ENCODE peak calls at places on chromosome X, in eight cellular contexts. B is caudate nucleus, S is esophagus squamous epithelium, N is MM.1S, K is pancreas, I is ovary, Y is AG04450, V is GM23248. Q is an unnamed sample.

GRCh38 chrX:319579-320125 is 1.1 kb upstream of the GTPBP6 start:
- DNase-seq in B (no peak), S (no peak), N (no peak), K (peak; percentile 54), I (peak; percentile 70), Y (no peak), V (peak; percentile 20), Q (no peak)

GRCh38 chrX:135513140-135513535 is 7.3 kb upstream of the INTS6L start:
- DNase-seq in B (no peak), S (no peak), N (no peak), K (no peak), I (no peak), Y (no peak), V (no peak), Q (no peak)

GRCh38 chrX:123450217-123450616 is 266.1 kb downstream of the GRIA3 start:
- DNase-seq in B (no peak), S (no peak), N (peak; percentile 43), K (no peak), I (no peak), Y (no peak), V (peak; percentile 16), Q (no peak)

GRCh38 chrX:67544281-67544680 is 460 bp downstream of the AR start:
- DNase-seq in B (no peak), S (no peak), N (peak; percentile 18), K (no peak), I (peak; percentile 45), Y (no peak), V (peak; percentile 55), Q (no peak)

GRCh38 chrX:132271330-132271729 is 52.1 kb upstream of the RAP2C start:
- DNase-seq in B (no peak), S (no peak), N (no peak), K (no peak), I (no peak), Y (no peak), V (peak; percentile 56), Q (no peak)

GRCh38 chrX:110428144-110428543 is 69.5 kb downstream of the RTL9 start:
- DNase-seq in B (no peak), S (no peak), N (no peak), K (no peak), I (no peak), Y (no peak), V (no peak), Q (no peak)

GRCh38 chrX:124211312-124211942 is 121.0 kb upstream of the TEX13D start:
- DNase-seq in B (no peak), S (no peak), N (peak; percentile 48), K (no peak), I (no peak), Y (no peak), V (peak; percentile 48), Q (no peak)

GRCh38 chrX:115378471-115378870 is 89.0 kb downstream of the LUZP4 start:
- DNase-seq in B (no peak), S (no peak), N (no peak), K (no peak), I (no peak), Y (no peak), V (peak; percentile 57), Q (no peak)

GRCh38 chrX:111823068-111823467 is 52.9 kb upstream of the TRPC5OS start:
- DNase-seq in B (no peak), S (no peak), N (no peak), K (no peak), I (no peak), Y (no peak), V (peak; percentile 36), Q (no peak)

GRCh38 chrX:154458954-154459829 is 1.1 kb downstream of the PLXNA3 start:
- DNase-seq in B (no peak), S (no peak), N (peak; percentile 34), K (no peak), I (no peak), Y (no peak), V (peak; percentile 66), Q (no peak)

GRCh38 chrX:11298600-11298999 is 5.4 kb downstream of the AMELX start:
- DNase-seq in B (no peak), S (no peak), N (no peak), K (no peak), I (no peak), Y (no peak), V (no peak), Q (no peak)

GRCh38 chrX:37905436-37906147 is 58.2 kb upstream of the DYNLT3 start:
- DNase-seq in B (peak; percentile 7), S (no peak), N (no peak), K (peak; percentile 14), I (no peak), Y (no peak), V (peak; percentile 23), Q (no peak)

DNA sequence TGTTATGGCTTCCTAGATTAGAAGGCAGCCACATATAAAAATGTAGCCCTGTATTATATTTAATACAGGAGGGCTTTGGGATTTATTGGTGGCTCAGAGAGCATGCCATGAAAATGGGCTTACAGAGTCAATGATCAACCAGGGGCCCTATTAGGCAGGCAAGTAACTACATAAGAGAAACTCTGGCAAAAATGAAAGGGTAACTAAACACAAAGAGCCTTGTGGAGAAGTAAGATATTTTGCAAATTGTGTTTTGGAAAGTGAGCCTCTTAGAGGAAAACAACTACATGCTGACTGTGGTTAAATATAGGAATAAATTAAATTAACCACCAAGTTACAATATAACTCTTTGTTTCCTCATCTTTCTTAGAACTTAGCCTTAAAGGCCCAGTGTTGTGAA is 5.5 kb downstream of the SAT1 start:
- DNase-seq in B (no peak), S (no peak), N (no peak), K (no peak), I (no peak), Y (no peak), V (no peak), Q (no peak)
- H3K27ac ChIP-seq in B (peak overlapping the region; percentile 36), S (no peak overlapping the region), N (no peak overlapping the region), K (no peak overlapping the region), I (no peak overlapping the region), Y (no peak overlapping the region), V (no peak overlapping the region), Q (no peak overlapping the region)

GRCh38 chrX:151987108-151987507 is 12.6 kb upstream of the GABRE start:
- DNase-seq in B (no peak), S (no peak), N (no peak), K (no peak), I (no peak), Y (no peak), V (no peak), Q (no peak)

GRCh38 chrX:151985531-151985930 is 11.1 kb upstream of the GABRE start:
- DNase-seq in B (no peak), S (no peak), N (no peak), K (no peak), I (no peak), Y (no peak), V (no peak), Q (no peak)

GRCh38 chrX:151984891-151985290 is 10.4 kb upstream of the GABRE start:
- DNase-seq in B (no peak), S (no peak), N (no peak), K (no peak), I (no peak), Y (no peak), V (peak; percentile 30), Q (no peak)

GRCh38 chrX:151984328-151984727 is 9.9 kb upstream of the GABRE start:
- DNase-seq in B (no peak), S (no peak), N (no peak), K (no peak), I (no peak), Y (no peak), V (peak; percentile 88), Q (no peak)

DNA sequence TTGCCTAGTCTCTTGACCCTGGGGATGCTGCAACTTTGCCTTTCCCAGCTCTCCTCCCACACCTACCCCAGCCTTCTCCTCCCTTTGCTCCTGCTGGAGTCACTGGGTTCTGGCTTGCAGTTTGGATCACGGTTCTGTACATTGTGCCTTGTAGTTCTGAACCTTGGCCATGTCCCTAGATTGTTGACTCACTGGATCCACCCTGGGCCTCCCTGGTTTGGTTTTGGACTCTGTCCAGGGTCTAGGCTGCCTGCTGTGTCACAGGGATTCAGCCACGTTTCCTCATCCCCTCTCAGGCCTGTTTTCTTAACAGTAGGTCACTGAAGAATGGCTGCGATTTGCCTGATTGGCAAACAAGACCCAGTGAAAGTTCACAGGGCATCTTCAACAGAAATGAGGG is 11.5 kb upstream of the GABRE start:
- DNase-seq in B (no peak), S (no peak), N (no peak), K (no peak), I (no peak), Y (no peak), V (peak; percentile 82), Q (no peak)
- H3K27ac ChIP-seq in B (no peak overlapping the region), S (peak overlapping the region; percentile 69), N (no peak overlapping the region), K (no peak overlapping the region), I (no peak overlapping the region), Y (no peak overlapping the region), V (peak overlapping the region; percentile 89), Q (no peak overlapping the region)

GRCh38 chrX:40154229-40154852 is 56.6 kb upstream of the BCOR start:
- DNase-seq in B (peak; percentile 40), S (no peak), N (no peak), K (no peak), I (peak; percentile 60), Y (no peak), V (peak; percentile 70), Q (no peak)

GRCh38 chrX:40153335-40154221 is 55.8 kb upstream of the BCOR start:
- DNase-seq in B (peak; percentile 34), S (peak; percentile 3), N (peak; percentile 59), K (no peak), I (peak; percentile 74), Y (no peak), V (peak; percentile 49), Q (no peak)

GRCh38 chrX:40156472-40157227 is 58.9 kb upstream of the BCOR start:
- DNase-seq in B (no peak), S (no peak), N (no peak), K (no peak), I (peak; percentile 47), Y (no peak), V (no peak), Q (no peak)

GRCh38 chrX:40155617-40156471 is 58.1 kb upstream of the BCOR start:
- DNase-seq in B (peak; percentile 0), S (no peak), N (no peak), K (no peak), I (peak; percentile 63), Y (no peak), V (peak; percentile 35), Q (no peak)

DNA sequence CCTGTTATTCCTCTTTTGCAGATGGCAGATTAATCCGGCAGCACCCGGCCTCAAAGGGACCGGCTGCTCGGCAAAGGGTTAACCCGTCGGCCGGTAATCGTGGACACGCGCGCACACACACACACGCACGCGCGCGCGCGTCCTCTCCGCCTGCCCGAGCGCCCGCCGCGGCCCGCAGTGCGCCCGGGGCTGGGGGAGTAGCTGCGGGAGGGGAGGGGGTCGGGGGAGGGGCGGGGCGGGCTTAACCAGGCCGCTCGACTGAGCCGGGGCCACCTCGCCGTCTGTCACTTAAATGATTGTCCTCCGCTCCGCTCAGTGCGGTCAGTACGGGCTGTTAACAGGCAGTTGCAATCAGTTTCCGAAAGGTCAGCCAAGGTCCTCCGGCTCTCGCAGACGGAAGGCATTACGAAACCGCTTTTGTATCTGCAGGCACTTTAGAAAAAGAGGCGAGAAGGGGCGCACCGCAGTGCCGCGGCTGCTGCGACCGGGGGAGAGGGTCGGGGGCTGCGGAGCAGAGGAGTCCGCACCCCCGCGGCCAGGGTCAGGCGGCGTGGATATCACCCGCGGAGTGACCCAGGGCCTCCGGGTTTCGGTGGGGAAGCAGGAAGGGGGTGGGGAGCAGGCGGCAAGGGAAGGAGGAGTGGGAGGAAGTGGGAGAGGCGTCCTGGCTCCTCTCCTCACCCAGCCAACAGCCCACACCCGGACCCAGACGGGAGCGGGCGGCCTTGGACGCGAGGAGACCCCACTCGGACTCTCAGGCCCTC is 57.3 kb upstream of the BCOR start:
- DNase-seq in B (peak; percentile 40), S (no peak), N (peak; percentile 28), K (peak; percentile 77), I (peak; percentile 79), Y (no peak), V (peak; percentile 63), Q (peak; percentile 85)
- H3K27ac ChIP-seq in B (peak overlapping the region; percentile 16), S (peak overlapping the region; percentile 54), N (no peak overlapping the region), K (peak overlapping the region; percentile 31), I (peak overlapping the region; percentile 86), Y (no peak overlapping the region), V (no peak overlapping the region), Q (peak overlapping the region; percentile 74)

GRCh38 chrX:46326161-46326560 is 219.1 kb downstream of the ZNF674 start:
- DNase-seq in B (no peak), S (no peak), N (no peak), K (no peak), I (no peak), Y (no peak), V (peak; percentile 46), Q (no peak)
- H3K27ac ChIP-seq in B (no peak overlapping the region), S (peak overlapping the region; percentile 81), N (no peak overlapping the region), K (peak overlapping the region; percentile 46), I (no peak overlapping the region), Y (no peak overlapping the region), V (peak overlapping the region; percentile 38), Q (no peak overlapping the region)